ENCODE peak calls at places on chromosomes 11 and 22, in nine cellular contexts. Q, O, K, I, B, J, E, N and Z are unnamed samples.

GRCh38 chr11:132549571-132549970 is 982.7 kb downstream of the OPCML start:
- DNase-seq in B (no peak), E (no peak), O (no peak), K (no peak), Q (no peak), I (no peak), N (no peak), J (no peak), Z (no peak)

GRCh38 chr22:48340191-48340590 is 1487.5 kb downstream of the BRD1 start:
- DNase-seq in K (peak; percentile 1), N (no peak), Q (no peak), O (no peak), J (no peak), E (no peak), I (no peak), B (no peak), Z (no peak)

GRCh38 chr11:33948494-33948893 is 56.6 kb upstream of the LMO2 start:
- DNase-seq in K (no peak), B (no peak), O (no peak), J (no peak), Q (no peak), N (no peak), I (no peak), E (no peak), Z (no peak)

GRCh38 chr11:114566273-114566672 is 6.6 kb upstream of the NXPE1 start:
- DNase-seq in Q (no peak), O (no peak), I (no peak), N (no peak), K (no peak), J (no peak), E (no peak), B (no peak), Z (no peak)

GRCh38 chr11:5992604-5993251 is 5.9 kb upstream of the OR52L1 start:
- DNase-seq in N (peak; percentile 18), O (peak; percentile 5), I (no peak), J (no peak), E (no peak), Q (no peak), B (no peak), K (no peak), Z (peak; percentile 23)

GRCh38 chr11:14722507-14722906 is 78.9 kb downstream of the PDE3B start:
- DNase-seq in K (no peak), N (peak; percentile 1), E (no peak), O (no peak), B (no peak), Q (no peak), I (no peak), J (no peak), Z (no peak)

GRCh38 chr11:84383571-84383970 is 1097.4 kb upstream of the CCDC90B start:
- DNase-seq in Q (no peak), O (peak; percentile 1), J (no peak), N (peak; percentile 26), E (no peak), K (peak; percentile 19), B (no peak), I (no peak), Z (peak; percentile 1)

GRCh38 chr22:25795437-25795836 is 53.4 kb downstream of the MYO18B start:
- DNase-seq in I (no peak), K (no peak), O (no peak), Q (no peak), E (no peak), B (no peak), J (no peak), N (no peak), Z (no peak)

GRCh38 chr11:128318856-128319474 is 268.4 kb downstream of the ETS1 start:
- DNase-seq in E (no peak), Q (no peak), N (peak; percentile 62), B (no peak), O (no peak), K (no peak), J (no peak), I (no peak), Z (no peak)

DNA sequence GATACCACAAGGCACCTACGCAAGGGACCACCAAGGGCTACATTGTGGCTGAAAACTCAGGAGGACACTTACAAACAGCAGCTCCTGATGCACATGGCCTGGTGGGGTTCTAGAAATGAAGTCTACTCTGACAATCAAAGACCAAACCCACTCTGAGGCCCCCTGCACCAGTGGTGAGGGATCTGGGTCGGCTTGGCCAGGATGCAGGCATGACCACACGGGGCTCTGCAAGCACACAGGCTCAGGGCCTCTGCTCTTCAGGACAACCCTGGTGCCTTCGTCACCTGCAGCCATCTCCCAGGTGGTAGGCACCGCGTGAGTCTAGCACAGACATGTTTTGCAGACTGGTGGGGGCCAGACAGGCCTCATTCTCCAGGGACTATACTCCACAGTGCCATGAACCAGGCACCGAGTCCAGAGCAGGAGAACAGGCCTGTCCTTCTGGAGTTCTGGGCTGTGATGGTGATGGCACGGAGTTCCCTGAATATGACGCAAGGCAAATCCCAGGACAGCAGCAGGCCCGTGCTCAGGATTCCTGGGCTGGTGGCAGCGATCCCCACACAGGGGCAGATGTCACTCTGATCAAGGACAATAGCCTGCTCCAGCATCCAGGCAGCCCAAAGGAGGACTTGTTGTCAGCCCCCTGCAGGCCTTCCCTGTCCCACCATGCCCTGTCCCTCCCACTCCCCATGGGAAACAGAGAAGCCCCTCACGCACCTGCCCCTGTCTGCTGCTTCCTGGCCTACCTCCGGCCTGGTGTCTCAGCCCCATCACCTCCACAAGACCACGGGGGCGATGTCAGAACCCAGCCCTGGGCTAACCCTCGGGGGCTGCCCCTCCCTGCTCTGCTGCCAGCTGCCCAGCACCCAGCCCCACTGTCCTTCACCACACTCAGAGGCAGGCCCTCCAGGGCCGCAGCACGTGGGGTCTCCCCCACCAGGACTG is 36.1 kb downstream of the GNB1L start:
- DNase-seq in O (no peak), B (peak; percentile 16), N (no peak), K (no peak), Q (no peak), J (peak; percentile 63), I (no peak), E (no peak), Z (no peak)
- TF ChIP-seq CTCF in O (no peak), B (no peak), N (no peak), K (no peak), Q (no peak), J (no peak), I (no peak), E (no peak), Z (no peak)

GRCh38 chr11:13280323-13280722 is 2.7 kb downstream of the BMAL1 start:
- DNase-seq in Q (no peak), N (no peak), B (no peak), E (no peak), I (no peak), J (no peak), K (no peak), O (no peak), Z (no peak)

GRCh38 chr11:13277719-13278619 is at the start of gene BMAL1:
- DNase-seq in I (no peak), O (peak; percentile 73), E (peak; percentile 73), J (peak; percentile 87), K (peak; percentile 57), N (no peak), B (peak; percentile 57), Q (no peak), Z (peak; percentile 14)

GRCh38 chr11:13280777-13281176 is 3.2 kb downstream of the BMAL1 start:
- DNase-seq in I (no peak), N (no peak), Q (no peak), E (no peak), B (no peak), K (no peak), J (no peak), O (no peak), Z (no peak)

GRCh38 chr11:13278620-13279486 is 1.3 kb downstream of the BMAL1 start:
- DNase-seq in I (no peak), N (no peak), Q (no peak), O (peak; percentile 42), K (peak; percentile 45), B (no peak), E (no peak), J (no peak), Z (no peak)

GRCh38 chr11:13279487-13279834 is 1.9 kb downstream of the BMAL1 start:
- DNase-seq in J (no peak), K (no peak), Q (no peak), E (no peak), N (no peak), I (no peak), B (no peak), O (no peak), Z (no peak)
- H3K4me3 ChIP-seq in J (peak overlapping the region; percentile 100), K (no peak overlapping the region), Q (no peak overlapping the region), E (no peak overlapping the region), N (no peak overlapping the region), I (no peak overlapping the region), B (peak overlapping the region; percentile 92), O (no peak overlapping the region), Z (no peak overlapping the region)

GRCh38 chr22:30245985-30246901 is at the start of gene LIF:
- DNase-seq in B (no peak), Q (no peak), E (no peak), J (no peak), N (peak; percentile 83), O (no peak), K (peak; percentile 38), I (no peak), Z (peak; percentile 61)
- TF ChIP-seq CTCF in B (no peak), Q (no peak), E (no peak), J (peak; percentile 17), N (no peak), O (no peak), K (no peak), I (no peak), Z (no peak)

GRCh38 chr11:60783141-60783484 is 2.0 kb upstream of the MS4A10 start:
- DNase-seq in J (peak; percentile 25), Q (no peak), N (no peak), I (no peak), K (no peak), E (no peak), B (no peak), O (no peak), Z (no peak)
- H3K4me3 ChIP-seq in J (no peak overlapping the region), Q (no peak overlapping the region), N (no peak overlapping the region), I (no peak overlapping the region), K (no peak overlapping the region), E (no peak overlapping the region), B (no peak overlapping the region), O (no peak overlapping the region), Z (no peak overlapping the region)

GRCh38 chr11:48111941-48112340 is 104.7 kb upstream of the OR4B1 start:
- DNase-seq in Q (no peak), N (no peak), I (no peak), E (no peak), O (no peak), B (no peak), K (no peak), J (no peak), Z (no peak)

GRCh38 chr11:48110509-48110766 is 106.2 kb upstream of the OR4B1 start:
- DNase-seq in B (no peak), K (no peak), Q (no peak), O (no peak), I (no peak), N (no peak), E (no peak), J (no peak), Z (no peak)

GRCh38 chr11:48107188-48107704 is 109.4 kb upstream of the OR4B1 start:
- DNase-seq in I (no peak), E (no peak), Q (no peak), K (no peak), O (no peak), B (no peak), J (no peak), N (no peak), Z (peak; percentile 51)

GRCh38 chr11:48108231-48109045 is 108.2 kb upstream of the OR4B1 start:
- DNase-seq in B (no peak), N (no peak), K (no peak), J (no peak), I (no peak), Q (no peak), O (no peak), E (no peak), Z (no peak)

GRCh38 chr11:48109046-48109666 is 107.5 kb upstream of the OR4B1 start:
- DNase-seq in I (no peak), E (no peak), O (no peak), B (no peak), K (no peak), N (peak; percentile 80), Q (no peak), J (no peak), Z (peak; percentile 74)
- TF ChIP-seq CTCF in I (peak; percentile 32), E (no peak), O (no peak), B (no peak), K (peak; percentile 15), N (peak; percentile 46), Q (peak; percentile 15), J (peak; percentile 31), Z (peak; percentile 27)